ENCODE peak calls at places on chromosomes 2 and 18, in ten cellular contexts. S, E, K, O, J, F, G, Z, R and V are unnamed samples.

GRCh38 chr2:64391940-64392339 is 62.0 kb upstream of the LGALSL start:
- DNase-seq in S (no peak), E (no peak), K (no peak), O (no peak), J (no peak), F (no peak), G (no peak), Z (no peak), R (no peak), V (no peak)

GRCh38 chr2:446963-447540 is 159.2 kb upstream of the ALKAL2 start:
- DNase-seq in S (no peak), E (no peak), K (peak), O (no peak), J (no peak), F (no peak), G (no peak), Z (no peak), R (no peak), V (no peak)

GRCh38 chr2:1341409-1342120 is 71.7 kb upstream of the TPO start:
- DNase-seq in S (no peak), E (peak), K (no peak), O (no peak), J (no peak), F (no peak), G (no peak), Z (no peak), R (no peak), V (no peak)

GRCh38 chr18:73340135-73340934 is 472.5 kb upstream of the NETO1 start:
- DNase-seq in S (no peak), E (no peak), K (no peak), O (peak), J (peak), F (no peak), G (no peak), Z (no peak), R (peak), V (no peak)

GRCh38 chr18:66329716-66330115 is 274.2 kb downstream of the CDH19 start:
- DNase-seq in S (no peak), E (no peak), K (peak), O (no peak), J (no peak), F (no peak), G (no peak), Z (no peak), R (no peak), V (no peak)

GRCh38 chr2:222693837-222694236 is 22.4 kb downstream of the MOGAT1 start:
- DNase-seq in S (no peak), E (peak), K (no peak), O (peak), J (peak), F (no peak), G (no peak), Z (no peak), R (no peak), V (no peak)

GRCh38 chr18:12849548-12849947 is 34.5 kb downstream of the PTPN2 start:
- DNase-seq in S (no peak), E (no peak), K (no peak), O (no peak), J (peak), F (no peak), G (no peak), Z (no peak), R (peak), V (no peak)

GRCh38 chr2:2000018-2000733 is 255.9 kb upstream of the PXDN start:
- DNase-seq in S (no peak), E (no peak), K (no peak), O (no peak), J (no peak), F (no peak), G (no peak), Z (no peak), R (no peak), V (no peak)

GRCh38 chr2:50611261-50612020 is 420.5 kb downstream of the NRXN1 start:
- DNase-seq in S (no peak), E (no peak), K (no peak), O (no peak), J (no peak), F (no peak), G (no peak), Z (no peak), R (no peak), V (no peak)

GRCh38 chr18:59957957-59958356 is 58.2 kb downstream of the PMAIP1 start:
- DNase-seq in S (no peak), E (peak), K (no peak), O (peak), J (peak), F (no peak), G (peak), Z (no peak), R (peak), V (peak)

GRCh38 chr2:62197017-62197586 is 1.2 kb downstream of the B3GNT2 start:
- DNase-seq in S (no peak), E (peak), K (peak), O (no peak), J (peak), F (no peak), G (peak), Z (peak), R (peak), V (no peak)

GRCh38 chr2:161017780-161018440 is 142.3 kb upstream of the TANK start:
- DNase-seq in S (no peak), E (no peak), K (no peak), O (no peak), J (no peak), F (no peak), G (no peak), Z (no peak), R (no peak), V (no peak)

GRCh38 chr2:133247613-133248012 is 320.6 kb downstream of the NCKAP5 start:
- DNase-seq in S (no peak), E (peak), K (no peak), O (no peak), J (no peak), F (no peak), G (no peak), Z (no peak), R (no peak), V (no peak)

GRCh38 chr2:147223119-147223518 is 621.7 kb upstream of the ACVR2A start:
- DNase-seq in S (no peak), E (no peak), K (no peak), O (no peak), J (no peak), F (no peak), G (no peak), Z (no peak), R (no peak), V (no peak)

GRCh38 chr2:95382686-95383634 is 19.5 kb upstream of the FAHD2A start:
- DNase-seq in S (no peak), E (no peak), K (no peak), O (no peak), J (no peak), F (no peak), G (no peak), Z (no peak), R (no peak), V (no peak)

GRCh38 chr2:218252509-218253247 is 8.1 kb upstream of the GPBAR1 start:
- DNase-seq in S (no peak), E (peak), K (no peak), O (peak), J (no peak), F (no peak), G (no peak), Z (no peak), R (no peak), V (no peak)

GRCh38 chr2:240567137-240567871 is 980 bp upstream of the RNPEPL1 start:
- DNase-seq in S (peak), E (peak), K (no peak), O (no peak), J (peak), F (no peak), G (peak), Z (peak), R (no peak), V (no peak)

GRCh38 chr2:100880730-100881129 is 60.8 kb downstream of the NPAS2 start:
- DNase-seq in S (no peak), E (no peak), K (no peak), O (peak), J (no peak), F (no peak), G (no peak), Z (no peak), R (no peak), V (no peak)

GRCh38 chr2:234355052-234355720 is 141.7 kb downstream of the ARL4C start:
- DNase-seq in S (no peak), E (no peak), K (peak), O (no peak), J (no peak), F (no peak), G (no peak), Z (peak), R (no peak), V (no peak)

GRCh38 chr2:213451542-213452256 is 167.4 kb downstream of the SPAG16 start:
- DNase-seq in S (peak), E (no peak), K (peak), O (no peak), J (peak), F (no peak), G (no peak), Z (no peak), R (peak), V (no peak)

DNA sequence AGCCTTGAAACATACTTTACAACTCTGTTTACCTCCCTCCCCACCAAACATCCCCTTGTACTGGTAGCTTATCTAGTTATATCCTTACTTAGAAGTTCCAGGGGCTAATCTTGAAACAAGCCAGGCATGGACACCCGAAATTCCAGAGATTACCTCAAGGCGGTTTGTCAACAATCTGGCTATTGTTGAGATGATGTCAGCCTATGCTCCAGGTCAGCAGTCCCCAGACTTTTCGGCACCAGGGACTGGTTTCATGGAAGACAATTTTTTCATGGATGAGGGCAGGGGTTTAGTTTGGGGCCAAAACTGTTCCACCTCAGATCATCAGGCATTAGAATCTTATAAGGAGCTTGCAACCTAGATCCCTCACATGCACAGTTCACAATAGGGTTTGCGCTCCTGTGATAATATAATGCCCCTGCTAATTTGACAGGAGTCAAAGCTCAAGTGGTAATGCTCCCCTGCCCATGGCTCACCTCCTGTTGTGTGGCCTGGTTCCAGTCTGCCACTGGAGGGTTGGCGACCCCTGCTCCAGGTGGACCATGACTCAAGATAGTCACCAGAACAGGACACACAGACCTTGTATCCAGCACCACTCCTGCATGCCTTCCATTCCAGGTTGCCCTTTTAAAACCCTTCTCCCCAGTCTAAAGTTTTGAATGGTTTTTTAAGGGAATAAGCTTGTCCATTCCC is 171.2 kb downstream of the SPAG16 start:
- DNase-seq in S (no peak), E (no peak), K (no peak), O (no peak), J (no peak), F (no peak), G (no peak), Z (no peak), R (peak), V (no peak)
- TF ChIP-seq CTCF in S (no peak), E (no peak), K (no peak), O (no peak), J (no peak), F (no peak), G (no peak), Z (no peak), R (no peak), V (no peak)

GRCh38 chr2:121735520-121736074 is 1.1 kb downstream of the NIFK start:
- DNase-seq in S (no peak), E (peak), K (no peak), O (peak), J (peak), F (no peak), G (no peak), Z (no peak), R (no peak), V (no peak)
- TF ChIP-seq CTCF in S (no peak), E (peak), K (no peak), O (no peak), J (peak), F (no peak), G (no peak), Z (no peak), R (peak), V (no peak)

GRCh38 chr18:50170004-50170403 is 24.9 kb downstream of the MYO5B start:
- DNase-seq in S (no peak), E (no peak), K (peak), O (no peak), J (no peak), F (no peak), G (no peak), Z (no peak), R (no peak), V (no peak)
- TF ChIP-seq CTCF in S (no peak), E (no peak), K (peak), O (no peak), J (no peak), F (no peak), G (no peak), Z (no peak), R (no peak), V (no peak)

GRCh38 chr2:54664238-54664786 is 59.1 kb upstream of the EML6 start:
- DNase-seq in S (no peak), E (no peak), K (no peak), O (no peak), J (no peak), F (no peak), G (no peak), Z (no peak), R (no peak), V (no peak)

GRCh38 chr2:54666741-54667639 is 56.5 kb upstream of the EML6 start:
- DNase-seq in S (no peak), E (no peak), K (no peak), O (no peak), J (no peak), F (no peak), G (peak), Z (no peak), R (no peak), V (no peak)

GRCh38 chr2:54666131-54666637 is 57.3 kb upstream of the EML6 start:
- DNase-seq in S (no peak), E (no peak), K (no peak), O (peak), J (peak), F (no peak), G (peak), Z (no peak), R (no peak), V (peak)

GRCh38 chr2:54663424-54664030 is 59.9 kb upstream of the EML6 start:
- DNase-seq in S (no peak), E (no peak), K (no peak), O (no peak), J (no peak), F (no peak), G (no peak), Z (no peak), R (no peak), V (no peak)

GRCh38 chr2:54665436-54665856 is 58.0 kb upstream of the EML6 start:
- DNase-seq in S (peak), E (peak), K (peak), O (peak), J (peak), F (peak), G (no peak), Z (no peak), R (peak), V (no peak)
- TF ChIP-seq CTCF in S (peak), E (peak), K (peak), O (peak), J (peak), F (peak), G (peak), Z (peak), R (peak), V (peak)

DNA sequence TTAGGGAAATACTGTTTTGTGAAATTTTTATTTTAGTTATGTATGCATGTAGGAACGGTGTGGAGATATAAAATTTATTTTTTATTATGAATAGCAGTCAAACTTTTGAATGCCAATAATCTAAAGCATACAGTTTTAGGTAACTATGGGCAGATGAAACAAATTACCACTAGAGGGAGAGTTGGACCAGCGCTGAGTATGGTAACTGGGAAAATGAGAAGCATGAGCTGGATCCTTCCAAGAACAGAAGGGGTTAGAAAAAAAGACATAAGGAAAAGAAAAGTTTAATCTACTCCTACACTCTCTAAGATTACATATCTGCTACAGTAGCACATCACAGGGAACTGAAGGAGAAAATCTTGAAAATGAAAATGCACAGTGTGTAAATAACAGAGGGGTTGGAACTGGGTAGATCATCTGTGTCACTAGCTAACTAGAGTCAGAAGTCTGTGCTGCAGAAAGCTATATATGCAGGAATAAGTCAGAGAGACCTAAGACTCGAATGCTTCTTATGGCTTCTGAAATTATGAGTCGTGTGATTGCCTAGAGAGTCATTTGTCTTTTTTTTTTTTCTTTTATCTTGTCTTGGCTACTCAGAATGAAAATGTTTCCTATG is 15.6 kb downstream of the REG3G start:
- DNase-seq in S (no peak), E (peak), K (peak), O (no peak), J (no peak), F (no peak), G (no peak), Z (no peak), R (no peak), V (no peak)
- TF ChIP-seq CTCF in S (peak), E (peak), K (peak), O (no peak), J (peak), F (peak), G (peak), Z (peak), R (no peak), V (no peak)

GRCh38 chr2:27085670-27086089 is 892 bp upstream of the KHK start:
- DNase-seq in S (peak), E (peak), K (peak), O (peak), J (peak), F (peak), G (peak), Z (no peak), R (peak), V (no peak)
- TF ChIP-seq CTCF in S (no peak), E (peak), K (peak), O (peak), J (no peak), F (no peak), G (peak), Z (no peak), R (no peak), V (peak)

DNA sequence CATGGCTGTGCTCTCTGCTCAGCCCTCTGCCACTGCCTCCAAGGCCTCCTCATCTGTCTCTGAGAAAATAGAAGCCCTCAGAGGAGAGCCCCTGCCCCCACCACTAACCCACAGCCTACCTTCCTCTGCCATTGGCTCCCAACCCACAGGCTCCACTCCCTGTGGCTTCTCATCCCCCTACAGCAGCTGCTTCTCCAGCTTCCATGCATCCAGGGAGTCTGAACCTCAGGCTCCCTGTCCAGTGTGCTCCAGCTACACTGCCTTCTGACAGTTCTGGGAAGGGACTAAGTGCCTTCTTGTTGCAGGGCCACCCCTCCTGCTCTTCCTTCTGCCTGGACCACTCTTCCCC is 29.3 kb downstream of the COL6A3 start:
- DNase-seq in S (no peak), E (no peak), K (no peak), O (no peak), J (no peak), F (no peak), G (no peak), Z (no peak), R (no peak), V (no peak)
- TF ChIP-seq CTCF in S (no peak), E (no peak), K (no peak), O (no peak), J (no peak), F (no peak), G (no peak), Z (no peak), R (no peak), V (no peak)